ENCODE peak calls at places on chromosome 12, in seven cellular contexts. K is natural killer cell; O is activated T-helper 1 cell treated with Interleukin-2 at 50 U/mL for 16 hours; G is ureter; N is activated naive CD4-positive, alpha-beta T cell treated with anti-CD3 and anti-CD28 coated beads for 36 hours; A is B cell; X is kidney epithelial cell. Z is an unnamed sample.

GRCh38 chr12:57166971-57167371 is 19.6 kb upstream of the LRP1-AS start:
- DNase-seq in X (peak; percentile 72), K (no peak), O (no peak), N (peak; percentile 85), A (no peak), G (no peak), Z (peak; percentile 42)

GRCh38 chr12:50639721-50640120 is 124.2 kb upstream of the ATF1 start:
- DNase-seq in K (no peak), A (no peak), G (no peak), N (peak; percentile 15), X (no peak), O (no peak), Z (no peak)

GRCh38 chr12:48157889-48158370 is 615 bp upstream of the ASB8 start:
- DNase-seq in O (no peak), A (no peak), G (no peak), X (no peak), N (peak; percentile 27), K (no peak), Z (no peak)

GRCh38 chr12:60035835-60036234 is 440.0 kb downstream of the SLC16A7 start:
- DNase-seq in X (no peak), N (no peak), G (no peak), O (no peak), K (no peak), A (no peak), Z (peak; percentile 11)

GRCh38 chr12:54997914-54998507 is 13.4 kb upstream of the TESPA1 start:
- DNase-seq in A (no peak), O (no peak), K (no peak), X (no peak), N (no peak), G (no peak), Z (no peak)

GRCh38 chr12:103731539-103731938 is 109.5 kb downstream of the NT5DC3 start:
- DNase-seq in A (no peak), X (no peak), N (no peak), O (no peak), G (no peak), K (no peak), Z (no peak)

GRCh38 chr12:87929346-87929745 is 99.9 kb downstream of the C12orf50 start:
- DNase-seq in G (no peak), X (no peak), N (no peak), A (no peak), K (no peak), O (no peak), Z (no peak)

GRCh38 chr12:109334887-109335286 is 12.8 kb upstream of the MYO1H start:
- DNase-seq in K (no peak), A (no peak), O (no peak), X (no peak), G (no peak), N (no peak), Z (no peak)

GRCh38 chr12:115507951-115508722 is 769.4 kb downstream of the MED13L start:
- DNase-seq in X (no peak), N (no peak), G (no peak), K (no peak), A (no peak), O (no peak), Z (no peak)

GRCh38 chr12:59077153-59077930 is 157.0 kb upstream of the LRIG3 start:
- DNase-seq in G (peak; percentile 64), O (no peak), X (no peak), N (no peak), A (no peak), K (no peak), Z (peak; percentile 63)

GRCh38 chr12:121203482-121203881 is 6.4 kb upstream of the P2RX4 start:
- DNase-seq in O (no peak), X (no peak), N (no peak), K (no peak), G (no peak), A (no peak), Z (no peak)

GRCh38 chr12:106409898-106410297 is 52.4 kb downstream of the POLR3B start:
- DNase-seq in O (no peak), N (no peak), K (no peak), G (no peak), A (no peak), X (no peak), Z (no peak)

GRCh38 chr12:75177997-75178396 is 31.6 kb downstream of the KCNC2 start:
- DNase-seq in G (no peak), A (no peak), K (no peak), O (no peak), N (no peak), X (peak; percentile 93), Z (peak; percentile 90)

Z was measured in adipocyte.